ENCODE peak calls at places on chromosome 14, in six cellular contexts. H is activated CD8-positive, alpha-beta memory T cell treated with anti-CD3 and anti-CD28 coated beads for 1 hour; U is activated CD4-positive, alpha-beta T cell treated with anti-CD3 and anti-CD28 coated beads, Interleukin-2, amount 10 ng/mL, durations not matched to agents 7 days and 5 days; I is heart right ventricle; Z is memory B cell; Q is AG09319. J is an unnamed sample.

GRCh38 chr14:105059035-105059916 is 6.0 kb downstream of the GPR132 start:
- DNase-seq in H (no peak), U (peak), I (no peak), Z (no peak), Q (no peak), J (no peak)

GRCh38 chr14:71163842-71164500 is 256.7 kb downstream of the PCNX1 start:
- DNase-seq in H (no peak), U (no peak), I (no peak), Z (no peak), Q (no peak), J (no peak)

GRCh38 chr14:35220920-35221319 is 71.3 kb upstream of the PSMA6 start:
- DNase-seq in H (no peak), U (no peak), I (no peak), Z (no peak), Q (no peak), J (no peak)

GRCh38 chr14:79279645-79280399 is 931.5 kb downstream of the DIO2 start:
- DNase-seq in H (no peak), U (no peak), I (peak), Z (no peak), Q (no peak), J (no peak)

GRCh38 chr14:104895786-104896642 is 28.7 kb upstream of the PLD4 start:
- DNase-seq in H (no peak), U (no peak), I (peak), Z (no peak), Q (no peak), J (peak)

GRCh38 chr14:101857226-101857625 is 95.7 kb downstream of the PPP2R5C start:
- DNase-seq in H (no peak), U (no peak), I (no peak), Z (no peak), Q (no peak), J (no peak)

GRCh38 chr14:100422556-100423420 is 99.6 kb downstream of the SLC25A47 start:
- DNase-seq in H (no peak), U (no peak), I (no peak), Z (no peak), Q (no peak), J (no peak)

GRCh38 chr14:38775986-38776385 is 327.0 kb downstream of the SEC23A start:
- DNase-seq in H (no peak), U (no peak), I (no peak), Z (no peak), Q (no peak), J (no peak)

GRCh38 chr14:50763386-50764007 is 67.5 kb downstream of the NIN start:
- DNase-seq in H (no peak), U (no peak), I (no peak), Z (no peak), Q (peak), J (no peak)

GRCh38 chr14:33647385-33647786 is 303.5 kb downstream of the EGLN3 start:
- DNase-seq in H (no peak), U (no peak), I (no peak), Z (no peak), Q (peak), J (no peak)

GRCh38 chr14:54253195-54253947 is 143.4 kb upstream of the CDKN3 start:
- DNase-seq in H (no peak), U (no peak), I (no peak), Z (no peak), Q (peak), J (no peak)

GRCh38 chr14:68651652-68652432 is 141.0 kb downstream of the ZFP36L1 start:
- DNase-seq in H (no peak), U (no peak), I (no peak), Z (no peak), Q (no peak), J (no peak)

GRCh38 chr14:32693114-32693513 is 245.6 kb upstream of the NPAS3 start:
- DNase-seq in H (no peak), U (no peak), I (no peak), Z (no peak), Q (no peak), J (no peak)

GRCh38 chr14:68892961-68893360 is 86.1 kb downstream of the ACTN1 start:
- DNase-seq in H (no peak), U (no peak), I (no peak), Z (no peak), Q (no peak), J (no peak)

GRCh38 chr14:64720190-64720589 is 16.0 kb downstream of the PLEKHG3 start:
- DNase-seq in H (no peak), U (no peak), I (no peak), Z (no peak), Q (no peak), J (no peak)

GRCh38 chr14:91417134-91417982 is at the start of gene CCDC88C:
- DNase-seq in H (peak), U (peak), I (peak), Z (peak), Q (no peak), J (peak)

GRCh38 chr14:37034410-37035285 is 137.8 kb downstream of the SLC25A21 start:
- DNase-seq in H (no peak), U (no peak), I (no peak), Z (no peak), Q (peak), J (no peak)

GRCh38 chr14:36700656-36701055 is 39.0 kb downstream of the PAX9 start:
- DNase-seq in H (no peak), U (no peak), I (no peak), Z (no peak), Q (no peak), J (no peak)

GRCh38 chr14:101683365-101683764 is 78.1 kb upstream of the PPP2R5C start:
- DNase-seq in H (no peak), U (no peak), I (no peak), Z (no peak), Q (no peak), J (no peak)

GRCh38 chr14:37253905-37254304 is 56.2 kb downstream of the MIPOL1 start:
- DNase-seq in H (no peak), U (no peak), I (no peak), Z (no peak), Q (peak), J (no peak)

GRCh38 chr14:95496111-95496681 is 20.3 kb downstream of the SYNE3 start:
- DNase-seq in H (no peak), U (peak), I (no peak), Z (no peak), Q (no peak), J (no peak)

GRCh38 chr14:74239848-74240793 is 872 bp downstream of the VSX2 start:
- DNase-seq in H (no peak), U (no peak), I (no peak), Z (no peak), Q (no peak), J (no peak)

GRCh38 chr14:80930836-80931389 is 10.6 kb downstream of the CEP128 start:
- DNase-seq in H (no peak), U (peak), I (no peak), Z (no peak), Q (peak), J (peak)

GRCh38 chr14:30551460-30551859 is 7.5 kb upstream of the G2E3 start:
- DNase-seq in H (no peak), U (no peak), I (no peak), Z (no peak), Q (no peak), J (no peak)